ENCODE peak calls at places on chromosomes 16 and 17, in five cellular contexts. F, J, G, V and E are unnamed samples.

GRCh38 chr16:70152578-70153302 is 20.8 kb upstream of the CLEC18C start:
- ATAC-seq in G (no peak), V (no peak), J (peak; percentile 73), F (no peak), E (no peak)

GRCh38 chr17:48767263-48767774 is 38.8 kb upstream of the HOXB13 start:
- ATAC-seq in F (no peak), G (peak; percentile 67), J (peak; percentile 83), V (no peak), E (no peak)

GRCh38 chr17:27649929-27650328 is 18.9 kb downstream of the LGALS9 start:
- ATAC-seq in G (no peak), V (no peak), F (peak; percentile 37), J (no peak), E (no peak)

GRCh38 chr17:17497845-17498520 is 1.8 kb upstream of the RASD1 start:
- ATAC-seq in V (no peak), G (no peak), J (no peak), F (no peak), E (no peak)

GRCh38 chr16:88698694-88699045 is 7.5 kb downstream of the RNF166 start:
- ATAC-seq in G (no peak), F (no peak), J (no peak), V (no peak), E (no peak)

GRCh38 chr17:14316131-14316854 is 15.4 kb downstream of the HS3ST3B1 start:
- ATAC-seq in J (peak; percentile 74), V (no peak), G (no peak), F (no peak), E (no peak)

GRCh38 chr17:43416998-43417891 is 18.5 kb downstream of the ARL4D start:
- ATAC-seq in J (no peak), G (no peak), V (no peak), F (peak; percentile 91), E (peak; percentile 90)

GRCh38 chr17:16259926-16260325 is 42.9 kb downstream of the PIGL start:
- ATAC-seq in F (no peak), G (no peak), J (no peak), V (no peak), E (no peak)

DNA sequence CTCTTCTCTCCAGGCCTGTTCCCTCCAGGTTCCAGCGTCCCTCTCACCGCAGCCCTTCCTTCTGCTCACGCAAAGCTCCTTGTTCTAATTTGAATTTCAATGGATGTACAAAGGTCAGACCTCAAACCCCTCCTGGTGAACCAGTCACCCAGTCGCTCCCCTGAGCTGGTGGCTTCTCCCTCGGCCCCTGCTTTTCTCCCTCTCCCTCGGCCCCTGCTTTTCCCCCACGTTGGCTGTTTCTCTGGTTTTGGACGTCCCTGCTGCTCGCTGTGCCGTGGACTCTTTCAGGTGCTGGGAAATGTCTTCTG is 8.6 kb upstream of the MSLN start:
- ATAC-seq in F (no peak), V (no peak), G (no peak), J (peak; percentile 34), E (no peak)
- TF ChIP-seq POLR2AphosphoS5 in F (no peak), V (no peak), G (no peak), J (no peak), E (no peak)

DNA sequence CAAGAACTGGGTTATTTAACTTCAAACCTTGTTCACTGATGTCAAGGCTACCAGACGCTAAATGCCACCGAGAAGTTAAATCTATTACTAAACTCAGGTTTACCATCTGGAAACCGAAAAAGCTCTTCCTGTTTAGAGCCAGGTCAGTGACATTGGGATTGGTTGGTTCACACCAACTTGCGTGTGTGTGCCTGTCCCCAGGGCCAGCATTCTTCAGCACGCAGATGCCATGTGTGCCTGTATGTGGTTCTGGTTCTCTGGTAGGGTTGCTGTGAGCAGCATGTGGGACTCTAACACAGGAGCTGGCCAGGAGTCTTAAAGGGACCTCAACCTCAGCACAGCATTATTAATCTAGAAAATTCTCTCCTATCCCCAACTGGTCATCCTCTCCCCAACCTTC is 18.1 kb upstream of the TBX2 start:
- ATAC-seq in F (no peak), J (no peak), V (no peak), G (no peak), E (no peak)
- TF ChIP-seq EP300 in F (no peak), J (no peak), V (no peak), G (no peak), E (no peak)

DNA sequence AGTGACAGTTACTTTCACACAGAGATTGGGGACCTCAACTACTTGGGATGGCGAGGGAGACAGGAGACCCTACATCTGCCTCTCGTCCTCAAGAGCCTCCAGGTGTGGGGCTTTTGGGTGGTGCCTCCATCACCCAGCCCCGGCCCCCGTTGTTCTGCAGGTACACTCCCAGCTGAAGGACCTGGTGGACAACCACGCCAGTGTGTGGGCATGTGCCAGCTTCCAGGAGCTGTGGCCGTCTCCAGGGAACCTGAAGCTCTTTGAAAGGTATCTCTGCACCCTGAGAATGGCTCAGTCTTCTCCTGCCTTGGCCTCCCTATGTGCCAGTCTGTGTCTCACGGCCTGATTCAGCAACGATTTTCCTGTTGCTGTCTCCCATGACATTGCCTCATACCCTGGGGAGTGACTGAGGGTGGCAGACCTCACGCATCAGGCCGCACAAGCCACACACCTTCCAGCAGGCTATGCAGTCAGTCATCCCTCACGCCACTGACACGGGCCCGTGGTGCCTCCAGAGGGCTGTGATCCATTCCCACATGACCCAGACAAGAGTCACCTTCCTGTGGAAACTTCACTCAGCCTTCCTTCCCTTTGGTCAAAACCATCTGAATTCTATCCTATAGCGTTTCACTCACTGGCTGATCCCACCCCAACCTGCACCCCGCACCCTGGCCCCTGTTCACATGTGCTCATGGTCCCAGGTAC is 3.7 kb downstream of the CCNF start:
- ATAC-seq in J (no peak), F (no peak), V (no peak), G (no peak), E (no peak)
- H3K27me3 ChIP-seq in J (no peaks in the 10 kb centered on the region), F (no peaks in the 10 kb centered on the region), V (no peaks in the 10 kb centered on the region), G (no peaks in the 10 kb centered on the region), E (no peaks in the 10 kb centered on the region)

GRCh38 chr17:2386400-2387085 is 14.3 kb downstream of the MNT start:
- ATAC-seq in J (no peak), G (no peak), F (no peak), V (no peak), E (no peak)

GRCh38 chr17:2385240-2386202 is 15.3 kb downstream of the MNT start:
- ATAC-seq in J (peak; percentile 22), G (peak; percentile 32), F (no peak), V (no peak), E (no peak)

GRCh38 chr17:2380225-2380922 is 20.5 kb downstream of the MNT start:
- ATAC-seq in F (no peak), J (no peak), G (no peak), V (no peak), E (no peak)

GRCh38 chr17:2384439-2385127 is 16.3 kb downstream of the MNT start:
- ATAC-seq in G (no peak), F (no peak), J (no peak), V (no peak), E (no peak)

DNA sequence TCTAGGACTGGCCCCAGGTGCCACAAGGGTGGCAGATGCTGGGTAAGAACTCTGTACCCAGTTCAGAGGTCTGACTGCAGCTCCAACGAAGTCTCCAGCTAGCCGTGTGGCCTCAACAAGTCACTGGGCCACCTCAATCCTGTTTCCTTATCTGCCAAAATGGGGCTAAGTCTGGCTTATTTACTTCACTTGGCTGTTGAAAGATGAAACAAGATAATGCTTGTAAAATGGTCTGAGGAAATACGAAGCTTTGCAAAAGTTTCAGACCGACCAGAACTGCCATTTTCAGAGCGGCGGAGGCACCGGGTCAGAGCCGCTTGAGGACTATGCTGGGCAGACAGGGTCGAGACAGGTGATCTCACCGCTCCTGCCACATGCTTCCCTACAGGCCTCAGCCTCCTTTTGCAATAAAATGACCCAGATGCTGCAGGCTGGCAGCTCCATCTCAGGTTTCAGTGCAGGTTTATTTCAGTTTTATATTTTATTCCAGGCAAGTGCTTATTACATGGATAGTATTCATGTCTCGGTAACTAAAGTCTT is 17.2 kb downstream of the MNT start:
- ATAC-seq in G (peak; percentile 45), J (no peak), F (no peak), V (no peak), E (no peak)
- TF ChIP-seq POLR2AphosphoS5 in G (no peak), J (no peak), F (no peak), V (no peak), E (no peak)

DNA sequence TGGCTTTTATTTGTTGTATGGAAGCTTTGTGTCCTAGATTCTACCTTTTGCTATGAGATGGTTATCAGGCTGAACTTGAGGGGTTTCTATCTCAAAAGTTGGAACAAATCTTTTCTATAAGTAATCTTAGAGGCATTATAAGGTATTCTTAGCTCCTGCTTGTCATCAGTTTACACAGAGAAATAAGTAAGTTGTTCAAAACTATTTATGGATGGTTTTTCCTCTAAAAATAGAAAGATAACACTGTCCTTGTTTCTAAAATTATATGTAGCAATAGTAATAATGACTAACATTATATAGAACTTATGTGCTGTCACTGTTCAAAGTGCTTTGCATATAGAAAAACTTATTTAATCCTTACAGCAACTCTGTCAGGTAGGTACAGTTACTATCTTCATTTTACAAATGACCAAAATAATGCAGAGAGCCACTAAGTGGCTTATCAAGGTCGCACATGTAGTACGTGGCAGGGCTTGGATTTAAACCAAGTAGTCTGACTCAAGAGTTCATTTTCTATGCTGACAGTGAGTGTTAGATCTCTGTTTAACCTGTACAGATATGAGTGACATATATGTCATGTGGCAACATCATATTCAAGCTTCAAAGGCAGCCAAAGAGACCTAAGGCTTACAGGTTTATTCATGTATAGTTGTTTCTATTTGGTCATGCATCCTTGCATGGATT is 59.0 kb downstream of the PHKB start:
- ATAC-seq in G (peak; percentile 92), V (no peak), F (no peak), J (no peak), E (no peak)
- TF ChIP-seq EP300 in G (peak; percentile 65), V (no peak), F (no peak), J (no peak), E (no peak)

GRCh38 chr16:1149101-1149636 is 3.7 kb upstream of the CACNA1H start:
- ATAC-seq in V (no peak), G (no peak), F (no peak), J (peak; percentile 15), E (no peak)
- H3K27me3 ChIP-seq in V (no peaks in the 10 kb centered on the region), G (peaks cover 51% of the 10 kb centered on the region), F (peaks cover 20% of the 10 kb centered on the region), J (peaks cover 13% of the 10 kb centered on the region), E (peaks cover 19% of the 10 kb centered on the region)

GRCh38 chr17:36721560-36722120 is 120.3 kb downstream of the MRM1 start:
- ATAC-seq in J (no peak), G (peak; percentile 2), V (peak; percentile 53), F (no peak), E (no peak)
- TF ChIP-seq POLR2AphosphoS5 in J (no peak), G (no peak), V (no peak), F (no peak), E (no peak)

GRCh38 chr16:26715969-26716368 is 350.8 kb upstream of the C16orf82 start:
- ATAC-seq in F (no peak), V (no peak), G (no peak), J (no peak), E (no peak)

GRCh38 chr16:26721290-26721689 is 345.4 kb upstream of the C16orf82 start:
- ATAC-seq in J (no peak), F (no peak), V (no peak), G (no peak), E (no peak)

GRCh38 chr16:26717826-26718225 is 348.9 kb upstream of the C16orf82 start:
- ATAC-seq in V (no peak), F (no peak), G (no peak), J (no peak), E (no peak)
- TF ChIP-seq EP300 in V (no peak), F (no peak), G (no peak), J (no peak), E (no peak)

GRCh38 chr17:31528291-31528874 is 136.9 kb downstream of the RAB11FIP4 start:
- ATAC-seq in J (no peak), F (no peak), G (no peak), V (no peak), E (no peak)
- H3K27me3 ChIP-seq in J (no peaks in the 10 kb centered on the region), F (no peaks in the 10 kb centered on the region), G (no peaks in the 10 kb centered on the region), V (no peaks in the 10 kb centered on the region), E (no peaks in the 10 kb centered on the region)